ENCODE peak calls at places on chromosomes 16 and 17, in eight cellular contexts. One of them, this sample, is unnamed.

GRCh38 chr17:78946131-78946530 is 20.9 kb upstream of the TIMP2 start:
- DNase-seq in cardiac fibroblast: no peak
- DNase-seq in body of pancreas: no peak
- DNase-seq in Caco-2: no peak
- DNase-seq in coronary artery: no peak
- DNase-seq in heart left ventricle: no peak
- DNase-seq in PC-9: no peak
- DNase-seq in Peyer's patch: no peak
- DNase-seq in this sample: no peak

GRCh38 chr17:66740226-66740625 is 94.7 kb upstream of the CACNG5 start:
- DNase-seq in Peyer's patch: no peak
- DNase-seq in body of pancreas: no peak
- DNase-seq in cardiac fibroblast: no peak
- DNase-seq in Caco-2: no peak
- DNase-seq in coronary artery: no peak
- DNase-seq in PC-9: no peak
- DNase-seq in heart left ventricle: no peak
- DNase-seq in this sample: no peak

GRCh38 chr16:84144859-84145639 is at the start of the genes DNAAF1 and HSDL1:
- DNase-seq in Peyer's patch: peak; percentile 96
- DNase-seq in Caco-2: peak; percentile 89
- DNase-seq in PC-9: peak; percentile 61
- DNase-seq in cardiac fibroblast: peak; percentile 88
- DNase-seq in body of pancreas: peak; percentile 90
- DNase-seq in coronary artery: peak; percentile 90
- DNase-seq in heart left ventricle: peak; percentile 90
- DNase-seq in this sample: peak; percentile 94

GRCh38 chr17:80945736-80946135 is 45.9 kb upstream of the CHMP6 start:
- DNase-seq in Peyer's patch: no peak
- DNase-seq in Caco-2: no peak
- DNase-seq in cardiac fibroblast: no peak
- DNase-seq in coronary artery: no peak
- DNase-seq in PC-9: no peak
- DNase-seq in body of pancreas: no peak
- DNase-seq in heart left ventricle: no peak
- DNase-seq in this sample: no peak

GRCh38 chr17:33889079-33889478 is 366.0 kb upstream of the CCL2 start:
- DNase-seq in Caco-2: no peak
- DNase-seq in body of pancreas: no peak
- DNase-seq in cardiac fibroblast: no peak
- DNase-seq in coronary artery: no peak
- DNase-seq in PC-9: no peak
- DNase-seq in Peyer's patch: no peak
- DNase-seq in heart left ventricle: no peak
- DNase-seq in this sample: no peak

GRCh38 chr17:954431-955164 is 25.0 kb downstream of the NXN start:
- DNase-seq in body of pancreas: no peak
- DNase-seq in PC-9: no peak
- DNase-seq in cardiac fibroblast: peak; percentile 56
- DNase-seq in coronary artery: no peak
- DNase-seq in Caco-2: peak; percentile 80
- DNase-seq in Peyer's patch: no peak
- DNase-seq in heart left ventricle: no peak
- DNase-seq in this sample: no peak

GRCh38 chr17:74852237-74853047 is 7.2 kb downstream of the GRIN2C start:
- DNase-seq in Caco-2: peak; percentile 94
- DNase-seq in heart left ventricle: no peak
- DNase-seq in body of pancreas: peak; percentile 22
- DNase-seq in coronary artery: no peak
- DNase-seq in Peyer's patch: peak; percentile 60
- DNase-seq in cardiac fibroblast: peak; percentile 13
- DNase-seq in PC-9: no peak
- DNase-seq in this sample: peak; percentile 42

GRCh38 chr16:27945233-27945975 is 118.1 kb downstream of the GSG1L start:
- DNase-seq in body of pancreas: no peak
- DNase-seq in PC-9: no peak
- DNase-seq in heart left ventricle: no peak
- DNase-seq in Peyer's patch: no peak
- DNase-seq in cardiac fibroblast: no peak
- DNase-seq in Caco-2: no peak
- DNase-seq in coronary artery: no peak
- DNase-seq in this sample: no peak

GRCh38 chr16:82451449-82451848 is 175.3 kb upstream of the CDH13 start:
- DNase-seq in Peyer's patch: no peak
- DNase-seq in coronary artery: no peak
- DNase-seq in body of pancreas: no peak
- DNase-seq in cardiac fibroblast: no peak
- DNase-seq in heart left ventricle: no peak
- DNase-seq in PC-9: no peak
- DNase-seq in Caco-2: no peak
- DNase-seq in this sample: no peak

GRCh38 chr17:63848834-63849689 is 6.6 kb upstream of the SMARCD2 start:
- DNase-seq in coronary artery: peak; percentile 93
- DNase-seq in Peyer's patch: peak; percentile 96
- DNase-seq in body of pancreas: peak; percentile 95
- DNase-seq in PC-9: peak; percentile 85
- DNase-seq in Caco-2: peak; percentile 98
- DNase-seq in cardiac fibroblast: peak; percentile 93
- DNase-seq in heart left ventricle: peak; percentile 93
- DNase-seq in this sample: peak; percentile 83
- TF ChIP-seq CTCF in coronary artery: peak; percentile 25
- TF ChIP-seq CTCF in Peyer's patch: peak; percentile 51
- TF ChIP-seq CTCF in body of pancreas: peak; percentile 78
- TF ChIP-seq CTCF in PC-9: peak; percentile 80
- TF ChIP-seq CTCF in Caco-2: peak; percentile 59
- TF ChIP-seq CTCF in cardiac fibroblast: peak; percentile 64
- TF ChIP-seq CTCF in heart left ventricle: peak; percentile 78
- TF ChIP-seq CTCF in this sample: peak; percentile 62

GRCh38 chr16:12362482-12363458 is 386.2 kb downstream of the SNX29 start:
- DNase-seq in heart left ventricle: peak; percentile 63
- DNase-seq in PC-9: no peak
- DNase-seq in cardiac fibroblast: peak; percentile 11
- DNase-seq in coronary artery: no peak
- DNase-seq in Peyer's patch: no peak
- DNase-seq in body of pancreas: peak; percentile 19
- DNase-seq in Caco-2: no peak
- DNase-seq in this sample: peak; percentile 16
- H3K4me3 ChIP-seq in heart left ventricle: no peak overlapping the region
- H3K4me3 ChIP-seq in PC-9: no peak overlapping the region
- H3K4me3 ChIP-seq in cardiac fibroblast: no peak overlapping the region
- H3K4me3 ChIP-seq in coronary artery: no peak overlapping the region
- H3K4me3 ChIP-seq in Peyer's patch: no peak overlapping the region
- H3K4me3 ChIP-seq in body of pancreas: no peak overlapping the region
- H3K4me3 ChIP-seq in Caco-2: no peak overlapping the region
- H3K4me3 ChIP-seq in this sample: no peak overlapping the region

DNA sequence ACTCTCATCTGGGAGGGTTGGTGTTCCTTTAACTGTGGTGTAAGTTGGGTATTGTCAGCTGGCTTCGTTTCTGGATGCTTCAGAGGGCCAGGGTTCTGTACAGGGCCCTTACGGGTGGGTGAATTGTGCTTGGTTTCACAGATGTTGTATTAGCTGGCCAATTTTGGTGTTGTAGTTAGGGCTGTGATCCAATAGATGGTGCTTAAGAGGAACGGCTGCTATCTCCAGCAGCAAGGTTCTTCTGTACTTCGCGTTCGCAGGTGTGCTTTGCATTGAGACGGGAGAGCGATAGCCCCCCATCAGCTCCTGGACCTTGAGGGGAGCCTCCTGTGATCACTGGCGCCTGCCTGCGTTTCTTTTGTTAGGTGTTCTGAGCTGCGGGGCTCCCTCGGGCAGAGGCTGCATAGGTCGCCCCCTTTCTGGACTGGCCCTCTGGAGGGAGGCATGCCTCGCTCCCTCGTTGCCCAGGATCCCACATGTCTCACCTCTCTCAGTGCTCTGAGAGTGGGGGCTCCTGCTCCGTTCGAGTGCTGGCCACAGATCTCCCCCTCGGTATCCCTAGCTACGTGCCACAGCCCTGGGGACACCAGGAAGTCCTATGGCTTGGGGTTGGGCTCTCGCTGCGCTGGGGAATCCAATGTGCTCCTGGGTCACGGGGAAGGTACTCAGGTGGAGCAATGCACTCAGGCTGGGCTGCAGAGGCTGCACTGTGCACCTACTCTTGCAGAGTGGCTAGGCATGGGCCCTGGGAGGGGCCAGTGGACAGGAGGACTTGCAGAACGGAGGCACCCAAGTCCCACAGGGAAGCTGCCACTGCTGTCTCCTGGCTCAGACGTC is 844 bp upstream of the PRDM7 start:
- DNase-seq in Peyer's patch: peak; percentile 56
- DNase-seq in heart left ventricle: no peak
- DNase-seq in Caco-2: peak; percentile 59
- DNase-seq in cardiac fibroblast: peak; percentile 40
- DNase-seq in body of pancreas: peak; percentile 32
- DNase-seq in coronary artery: no peak
- DNase-seq in PC-9: no peak
- DNase-seq in this sample: peak; percentile 49
- TF ChIP-seq CTCF in Peyer's patch: no peak
- TF ChIP-seq CTCF in heart left ventricle: no peak
- TF ChIP-seq CTCF in Caco-2: no peak
- TF ChIP-seq CTCF in cardiac fibroblast: no peak
- TF ChIP-seq CTCF in body of pancreas: no peak
- TF ChIP-seq CTCF in coronary artery: no peak
- TF ChIP-seq CTCF in PC-9: no peak
- TF ChIP-seq CTCF in this sample: no peak

GRCh38 chr17:8015957-8016631 is 13.7 kb downstream of the GUCY2D start:
- DNase-seq in Peyer's patch: no peak
- DNase-seq in heart left ventricle: no peak
- DNase-seq in Caco-2: peak; percentile 39
- DNase-seq in PC-9: no peak
- DNase-seq in cardiac fibroblast: no peak
- DNase-seq in body of pancreas: no peak
- DNase-seq in coronary artery: peak; percentile 65
- DNase-seq in this sample: no peak
- H3K4me3 ChIP-seq in Peyer's patch: peak overlapping the region; percentile 22
- H3K4me3 ChIP-seq in heart left ventricle: peak overlapping the region; percentile 48
- H3K4me3 ChIP-seq in Caco-2: peak overlapping the region; percentile 66
- H3K4me3 ChIP-seq in PC-9: peak overlapping the region; percentile 50
- H3K4me3 ChIP-seq in cardiac fibroblast: peak overlapping the region; percentile 33
- H3K4me3 ChIP-seq in body of pancreas: peak overlapping the region; percentile 12
- H3K4me3 ChIP-seq in coronary artery: peak overlapping the region; percentile 63
- H3K4me3 ChIP-seq in this sample: peak overlapping the region; percentile 15

GRCh38 chr17:39753514-39754160 is 15.9 kb downstream of the GRB7 start:
- DNase-seq in PC-9: no peak
- DNase-seq in coronary artery: peak; percentile 77
- DNase-seq in heart left ventricle: peak; percentile 66
- DNase-seq in cardiac fibroblast: no peak
- DNase-seq in Caco-2: no peak
- DNase-seq in Peyer's patch: no peak
- DNase-seq in body of pancreas: peak; percentile 50
- DNase-seq in this sample: no peak

GRCh38 chr17:39751637-39752036 is 13.9 kb downstream of the GRB7 start:
- DNase-seq in heart left ventricle: no peak
- DNase-seq in PC-9: no peak
- DNase-seq in coronary artery: no peak
- DNase-seq in Caco-2: no peak
- DNase-seq in cardiac fibroblast: no peak
- DNase-seq in body of pancreas: no peak
- DNase-seq in Peyer's patch: peak; percentile 33
- DNase-seq in this sample: no peak

GRCh38 chr17:39750131-39751015 is 12.6 kb downstream of the GRB7 start:
- DNase-seq in heart left ventricle: peak; percentile 68
- DNase-seq in cardiac fibroblast: peak; percentile 21
- DNase-seq in body of pancreas: peak; percentile 89
- DNase-seq in Peyer's patch: no peak
- DNase-seq in PC-9: peak; percentile 39
- DNase-seq in Caco-2: no peak
- DNase-seq in coronary artery: no peak
- DNase-seq in this sample: no peak

GRCh38 chr17:39751016-39751543 is 13.3 kb downstream of the GRB7 start:
- DNase-seq in Peyer's patch: peak; percentile 15
- DNase-seq in body of pancreas: no peak
- DNase-seq in heart left ventricle: no peak
- DNase-seq in Caco-2: no peak
- DNase-seq in coronary artery: no peak
- DNase-seq in cardiac fibroblast: no peak
- DNase-seq in PC-9: no peak
- DNase-seq in this sample: no peak

GRCh38 chr17:39752241-39752831 is 14.6 kb downstream of the GRB7 start:
- DNase-seq in coronary artery: peak; percentile 66
- DNase-seq in Caco-2: no peak
- DNase-seq in heart left ventricle: no peak
- DNase-seq in body of pancreas: no peak
- DNase-seq in PC-9: no peak
- DNase-seq in cardiac fibroblast: no peak
- DNase-seq in Peyer's patch: peak; percentile 24
- DNase-seq in this sample: no peak
- TF ChIP-seq CTCF in coronary artery: no peak
- TF ChIP-seq CTCF in Caco-2: no peak
- TF ChIP-seq CTCF in heart left ventricle: no peak
- TF ChIP-seq CTCF in body of pancreas: no peak
- TF ChIP-seq CTCF in PC-9: no peak
- TF ChIP-seq CTCF in cardiac fibroblast: no peak
- TF ChIP-seq CTCF in Peyer's patch: no peak
- TF ChIP-seq CTCF in this sample: no peak

GRCh38 chr17:40307691-40308289 is 1.2 kb upstream of the RARA start:
- DNase-seq in Caco-2: no peak
- DNase-seq in heart left ventricle: no peak
- DNase-seq in Peyer's patch: no peak
- DNase-seq in cardiac fibroblast: no peak
- DNase-seq in PC-9: no peak
- DNase-seq in coronary artery: peak; percentile 67
- DNase-seq in body of pancreas: no peak
- DNase-seq in this sample: no peak
- H3K4me3 ChIP-seq in Caco-2: no peak overlapping the region
- H3K4me3 ChIP-seq in heart left ventricle: no peak overlapping the region
- H3K4me3 ChIP-seq in Peyer's patch: no peak overlapping the region
- H3K4me3 ChIP-seq in cardiac fibroblast: no peak overlapping the region
- H3K4me3 ChIP-seq in PC-9: no peak overlapping the region
- H3K4me3 ChIP-seq in coronary artery: no peak overlapping the region
- H3K4me3 ChIP-seq in body of pancreas: no peak overlapping the region
- H3K4me3 ChIP-seq in this sample: no peak overlapping the region

DNA sequence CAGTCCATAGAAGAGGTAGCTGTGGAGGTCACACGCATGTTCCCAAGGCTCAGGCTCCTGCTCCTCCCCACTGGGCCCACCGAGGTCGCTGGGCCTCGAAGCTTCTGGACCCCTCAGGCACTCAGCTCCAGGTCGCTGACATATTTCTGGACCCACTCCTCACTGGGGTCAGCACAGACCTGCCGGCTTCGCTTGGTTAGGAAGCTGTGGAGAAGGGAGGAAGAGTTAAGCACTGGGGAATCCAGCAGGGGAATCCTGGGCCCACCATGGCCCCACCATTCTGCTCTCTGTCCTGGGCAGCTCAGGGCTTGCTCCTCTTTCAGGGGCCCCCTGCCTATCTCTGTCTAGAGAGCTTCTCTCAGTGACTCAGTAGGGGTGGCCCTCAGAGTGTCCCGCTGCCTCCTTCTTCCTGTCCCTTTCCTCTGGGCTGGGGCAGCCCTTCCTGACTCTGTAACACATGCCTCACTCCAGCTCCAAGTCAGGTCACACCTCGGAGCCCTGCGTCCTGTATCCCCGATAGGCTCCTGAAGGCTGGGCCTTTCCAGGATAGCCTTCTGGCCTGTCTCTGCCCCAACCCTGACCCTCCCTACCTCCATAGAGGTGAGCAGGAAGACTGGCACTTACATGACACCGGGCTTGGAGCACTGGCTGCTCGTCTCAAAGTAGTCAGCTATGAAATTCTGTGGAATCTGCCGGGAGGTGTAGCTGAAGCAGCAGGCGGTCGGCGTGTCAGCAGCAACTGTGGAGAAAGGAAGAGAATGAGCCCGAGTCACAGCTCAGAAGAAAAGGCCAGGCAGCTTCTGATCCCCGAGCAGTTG is 1.2 kb downstream of the CCL3 start:
- DNase-seq in PC-9: no peak
- DNase-seq in heart left ventricle: no peak
- DNase-seq in body of pancreas: no peak
- DNase-seq in cardiac fibroblast: no peak
- DNase-seq in Peyer's patch: no peak
- DNase-seq in Caco-2: no peak
- DNase-seq in coronary artery: no peak
- DNase-seq in this sample: no peak
- TF ChIP-seq CTCF in PC-9: no peak
- TF ChIP-seq CTCF in heart left ventricle: no peak
- TF ChIP-seq CTCF in body of pancreas: no peak
- TF ChIP-seq CTCF in cardiac fibroblast: no peak
- TF ChIP-seq CTCF in Peyer's patch: no peak
- TF ChIP-seq CTCF in Caco-2: no peak
- TF ChIP-seq CTCF in coronary artery: no peak
- TF ChIP-seq CTCF in this sample: no peak